ENCODE peak calls at places on chromosomes 11 and 22, in nine cellular contexts. Q is fibroblast of pulmonary artery; F is H7; J is amniotic epithelial cell; P is endothelial cell; M is activated CD4-positive, CD25-positive, alpha-beta regulatory T cell; K is hepatocyte; U is adrenal gland; E is neuronal stem cell. V is an unnamed sample.

GRCh38 chr22:37291559-37292298 is 9.4 kb downstream of the CYTH4 start:
- DNase-seq in J (no peak), F (no peak), E (no peak), K (no peak), M (no peak), Q (no peak), U (no peak), P (no peak), V (no peak)

GRCh38 chr11:27081056-27081455 is 40.4 kb downstream of the BBOX1 start:
- DNase-seq in U (no peak), E (no peak), F (no peak), P (no peak), J (peak), M (no peak), Q (peak), K (no peak), V (no peak)

GRCh38 chr11:62627718-62628117 is 5.9 kb upstream of the B3GAT3 start:
- DNase-seq in M (no peak), U (no peak), K (no peak), J (peak), E (no peak), F (no peak), Q (no peak), P (no peak), V (no peak)

GRCh38 chr11:35812850-35813249 is 131.0 kb upstream of the LDLRAD3 start:
- DNase-seq in Q (peak), E (no peak), M (no peak), U (peak), J (no peak), F (no peak), K (no peak), P (no peak), V (no peak)

GRCh38 chr11:90784241-90784814 is 561.5 kb upstream of the CHORDC1 start:
- DNase-seq in F (no peak), U (no peak), P (no peak), K (no peak), J (no peak), M (no peak), E (no peak), Q (no peak), V (no peak)

GRCh38 chr11:10588904-10589303 is 20.4 kb upstream of the LYVE1 start:
- DNase-seq in Q (no peak), M (no peak), E (no peak), U (no peak), K (no peak), J (peak), F (no peak), P (no peak), V (no peak)

GRCh38 chr11:97684486-97685439 is 1295.0 kb downstream of the JRKL start:
- DNase-seq in Q (no peak), K (no peak), P (no peak), U (no peak), J (no peak), M (no peak), F (no peak), E (no peak), V (no peak)

GRCh38 chr11:11558826-11559225 is 63.0 kb downstream of the GALNT18 start:
- DNase-seq in M (no peak), J (no peak), U (no peak), K (no peak), F (no peak), P (no peak), E (no peak), Q (no peak), V (no peak)

GRCh38 chr11:46480909-46481308 is 89.3 kb upstream of the CHRM4 start:
- DNase-seq in U (no peak), P (no peak), F (no peak), K (no peak), Q (no peak), E (no peak), M (no peak), J (no peak), V (no peak)

GRCh38 chr11:86803641-86804040 is 3.3 kb downstream of the PRSS23 start:
- DNase-seq in P (no peak), F (no peak), J (no peak), Q (peak), K (no peak), M (no peak), U (no peak), E (no peak), V (no peak)

GRCh38 chr11:36478700-36479329 is 31.3 kb downstream of the TRAF6 start:
- DNase-seq in K (peak), F (peak), M (no peak), U (peak), Q (peak), E (peak), P (peak), J (peak), V (peak)

GRCh38 chr22:32482708-32483107 is 8.1 kb downstream of the FBXO7 start:
- DNase-seq in K (no peak), F (no peak), Q (no peak), M (no peak), J (peak), U (no peak), E (no peak), P (no peak), V (no peak)

GRCh38 chr11:116701297-116701801 is 71.4 kb downstream of the BUD13 start:
- DNase-seq in M (no peak), K (no peak), J (no peak), P (no peak), E (no peak), U (no peak), Q (no peak), F (peak), V (no peak)

GRCh38 chr11:72812604-72812967 is 1.6 kb upstream of the ATG16L2 start:
- DNase-seq in F (no peak), E (no peak), Q (no peak), M (no peak), K (no peak), J (no peak), P (no peak), U (no peak), V (peak)

GRCh38 chr11:15663778-15664218 is 549.1 kb downstream of the INSC start:
- DNase-seq in F (peak), U (peak), E (peak), K (no peak), J (no peak), P (no peak), Q (no peak), M (no peak), V (no peak)

GRCh38 chr11:441418-442274 is at the start of gene ANO9:
- DNase-seq in J (no peak), E (no peak), F (peak), Q (no peak), M (peak), K (peak), P (no peak), U (no peak), V (no peak)

GRCh38 chr22:49565516-49565855 is 262.2 kb downstream of the BRD1 start:
- DNase-seq in Q (no peak), K (no peak), F (peak), E (no peak), M (no peak), U (peak), P (no peak), J (no peak), V (peak)

GRCh38 chr22:30028731-30029130 is 51.5 kb upstream of the HORMAD2 start:
- DNase-seq in K (no peak), F (no peak), P (no peak), J (no peak), E (no peak), U (no peak), M (no peak), Q (no peak), V (no peak)

GRCh38 chr22:46905834-46906233 is 143.4 kb downstream of the TBC1D22A start:
- DNase-seq in U (no peak), P (no peak), K (no peak), M (no peak), E (no peak), J (no peak), F (no peak), Q (no peak), V (no peak)

GRCh38 chr22:50445071-50445879 is 29.6 kb downstream of the SBF1 start:
- DNase-seq in F (no peak), P (no peak), J (no peak), K (no peak), E (no peak), U (no peak), M (no peak), Q (no peak), V (no peak)

GRCh38 chr11:123544631-123545375 is 109.6 kb downstream of the SCN3B start:
- DNase-seq in F (no peak), Q (no peak), K (no peak), M (no peak), U (peak), P (no peak), E (no peak), J (no peak), V (no peak)

GRCh38 chr11:47494996-47495855 is 46.3 kb upstream of the RAPSN start:
- DNase-seq in U (no peak), E (no peak), J (peak), F (no peak), K (no peak), P (no peak), Q (peak), M (no peak), V (peak)

GRCh38 chr11:75350743-75351540 is 519 bp downstream of the ARRB1 start:
- DNase-seq in U (peak), E (no peak), P (peak), J (no peak), F (peak), K (no peak), Q (no peak), M (no peak), V (no peak)

GRCh38 chr11:9078113-9079041 is 13.0 kb downstream of the SCUBE2 start:
- DNase-seq in J (no peak), K (no peak), Q (no peak), U (no peak), P (no peak), M (no peak), E (no peak), F (peak), V (no peak)

GRCh38 chr22:27982106-27982505 is 63.0 kb upstream of the PITPNB start:
- DNase-seq in U (no peak), P (no peak), Q (no peak), F (no peak), E (no peak), J (no peak), M (no peak), K (no peak), V (no peak)

GRCh38 chr11:106706355-106706754 is 311.9 kb downstream of the GUCY1A2 start:
- DNase-seq in P (no peak), M (no peak), E (no peak), U (no peak), J (peak), K (peak), Q (peak), F (no peak), V (no peak)

GRCh38 chr22:17808688-17809403 is 34.6 kb upstream of the BID start:
- DNase-seq in P (no peak), M (no peak), E (no peak), U (no peak), F (no peak), Q (peak), J (peak), K (peak), V (no peak)

GRCh38 chr22:33274214-33274828 is 216.1 kb upstream of the SYN3 start:
- DNase-seq in K (no peak), E (no peak), P (peak), M (no peak), F (peak), J (no peak), Q (peak), U (peak), V (no peak)

GRCh38 chr22:39917776-39918493 is 17.1 kb downstream of the GRAP2 start:
- DNase-seq in U (no peak), Q (peak), P (no peak), E (no peak), M (no peak), F (no peak), K (no peak), J (peak), V (no peak)

GRCh38 chr22:31829505-31829904 is 75.7 kb downstream of the DEPDC5 start:
- DNase-seq in P (no peak), F (no peak), K (peak), U (peak), Q (peak), E (no peak), J (peak), M (peak), V (no peak)

GRCh38 chr22:24471570-24471969 is 23.6 kb upstream of the UPB1 start:
- DNase-seq in U (peak), M (no peak), Q (peak), F (no peak), P (no peak), E (no peak), J (peak), K (no peak), V (no peak)

GRCh38 chr11:132187391-132187790 is 817.0 kb downstream of the NTM start:
- DNase-seq in K (no peak), E (no peak), F (no peak), M (no peak), P (no peak), U (no peak), Q (no peak), J (no peak), V (no peak)

GRCh38 chr11:129846508-129847335 is 31.1 kb downstream of the TMEM45B start:
- DNase-seq in P (no peak), Q (peak), E (no peak), M (no peak), J (peak), F (no peak), K (peak), U (no peak), V (no peak)

GRCh38 chr11:110873953-110874352 is 161.7 kb upstream of the ARHGAP20 start:
- DNase-seq in F (no peak), P (no peak), E (no peak), J (peak), M (no peak), U (no peak), Q (no peak), K (no peak), V (no peak)

GRCh38 chr11:18705651-18706281 is 7.2 kb downstream of the TMEM86A start:
- DNase-seq in U (peak), J (no peak), K (no peak), Q (no peak), F (peak), M (no peak), P (no peak), E (no peak), V (no peak)